ENCODE peak calls at places on chromosomes 1 and 21, in ten cellular contexts. One of them, this sample, is unnamed.

GRCh38 chr1:43197343-43198127 is 25.4 kb downstream of the CFAP57 start:
- DNase-seq in endothelial cell of umbilical vein: no peak
- DNase-seq in epithelial cell of prostate: no peak
- DNase-seq in CD4-positive, CD25-positive, alpha-beta regulatory T cell: no peak
- DNase-seq in transverse colon: no peak
- DNase-seq in cardiac muscle cell: no peak
- DNase-seq in Karpas-422: peak; percentile 52
- DNase-seq in H9: no peak
- DNase-seq in pancreas: no peak
- DNase-seq in RWPE1: no peak
- DNase-seq in this sample: no peak

GRCh38 chr1:39852214-39852791 is 31.0 kb downstream of the TRIT1 start:
- DNase-seq in transverse colon: no peak
- DNase-seq in cardiac muscle cell: peak; percentile 12
- DNase-seq in epithelial cell of prostate: no peak
- DNase-seq in H9: no peak
- DNase-seq in Karpas-422: no peak
- DNase-seq in endothelial cell of umbilical vein: no peak
- DNase-seq in RWPE1: peak; percentile 23
- DNase-seq in pancreas: no peak
- DNase-seq in CD4-positive, CD25-positive, alpha-beta regulatory T cell: no peak
- DNase-seq in this sample: no peak

GRCh38 chr1:16242556-16243407 is 5.8 kb upstream of the CPLANE2 start:
- DNase-seq in endothelial cell of umbilical vein: no peak
- DNase-seq in CD4-positive, CD25-positive, alpha-beta regulatory T cell: no peak
- DNase-seq in epithelial cell of prostate: no peak
- DNase-seq in transverse colon: peak; percentile 7
- DNase-seq in H9: no peak
- DNase-seq in RWPE1: no peak
- DNase-seq in cardiac muscle cell: no peak
- DNase-seq in pancreas: peak; percentile 54
- DNase-seq in Karpas-422: no peak
- DNase-seq in this sample: no peak

GRCh38 chr1:150160964-150161626 is 11.4 kb downstream of the PLEKHO1 start:
- DNase-seq in H9: no peak
- DNase-seq in CD4-positive, CD25-positive, alpha-beta regulatory T cell: no peak
- DNase-seq in endothelial cell of umbilical vein: no peak
- DNase-seq in Karpas-422: no peak
- DNase-seq in RWPE1: no peak
- DNase-seq in pancreas: no peak
- DNase-seq in epithelial cell of prostate: no peak
- DNase-seq in cardiac muscle cell: peak; percentile 75
- DNase-seq in transverse colon: no peak
- DNase-seq in this sample: no peak

GRCh38 chr21:36693144-36694040 is 5.5 kb upstream of the SIM2 start:
- DNase-seq in Karpas-422: no peak
- DNase-seq in H9: peak; percentile 68
- DNase-seq in pancreas: no peak
- DNase-seq in RWPE1: no peak
- DNase-seq in cardiac muscle cell: no peak
- DNase-seq in CD4-positive, CD25-positive, alpha-beta regulatory T cell: no peak
- DNase-seq in transverse colon: no peak
- DNase-seq in epithelial cell of prostate: no peak
- DNase-seq in endothelial cell of umbilical vein: no peak
- DNase-seq in this sample: no peak

GRCh38 chr1:228379165-228379460 is 27.5 kb downstream of the TRIM11 start:
- DNase-seq in RWPE1: no peak
- DNase-seq in endothelial cell of umbilical vein: no peak
- DNase-seq in pancreas: peak; percentile 77
- DNase-seq in CD4-positive, CD25-positive, alpha-beta regulatory T cell: no peak
- DNase-seq in cardiac muscle cell: no peak
- DNase-seq in epithelial cell of prostate: no peak
- DNase-seq in H9: no peak
- DNase-seq in Karpas-422: no peak
- DNase-seq in transverse colon: peak; percentile 22
- DNase-seq in this sample: no peak

GRCh38 chr1:61253059-61253735 is 170.8 kb downstream of the NFIA start:
- DNase-seq in CD4-positive, CD25-positive, alpha-beta regulatory T cell: no peak
- DNase-seq in epithelial cell of prostate: peak; percentile 57
- DNase-seq in cardiac muscle cell: peak; percentile 83
- DNase-seq in transverse colon: peak; percentile 86
- DNase-seq in endothelial cell of umbilical vein: peak; percentile 41
- DNase-seq in H9: no peak
- DNase-seq in Karpas-422: peak; percentile 58
- DNase-seq in RWPE1: peak; percentile 55
- DNase-seq in pancreas: no peak
- DNase-seq in this sample: peak; percentile 67

GRCh38 chr21:35220301-35220700 is 171.2 kb upstream of the RUNX1 start:
- DNase-seq in transverse colon: no peak
- DNase-seq in epithelial cell of prostate: no peak
- DNase-seq in cardiac muscle cell: no peak
- DNase-seq in CD4-positive, CD25-positive, alpha-beta regulatory T cell: no peak
- DNase-seq in Karpas-422: no peak
- DNase-seq in H9: no peak
- DNase-seq in endothelial cell of umbilical vein: no peak
- DNase-seq in pancreas: no peak
- DNase-seq in RWPE1: no peak
- DNase-seq in this sample: no peak

GRCh38 chr1:178397678-178398077 is 99.1 kb downstream of the CLEC20A start:
- DNase-seq in H9: no peak
- DNase-seq in transverse colon: no peak
- DNase-seq in endothelial cell of umbilical vein: no peak
- DNase-seq in cardiac muscle cell: peak; percentile 9
- DNase-seq in epithelial cell of prostate: no peak
- DNase-seq in RWPE1: peak; percentile 13
- DNase-seq in CD4-positive, CD25-positive, alpha-beta regulatory T cell: no peak
- DNase-seq in pancreas: no peak
- DNase-seq in Karpas-422: no peak
- DNase-seq in this sample: no peak

GRCh38 chr1:184622136-184622823 is 132.4 kb downstream of the EDEM3 start:
- DNase-seq in endothelial cell of umbilical vein: peak; percentile 53
- DNase-seq in pancreas: no peak
- DNase-seq in transverse colon: peak; percentile 83
- DNase-seq in epithelial cell of prostate: peak; percentile 77
- DNase-seq in Karpas-422: no peak
- DNase-seq in RWPE1: peak; percentile 20
- DNase-seq in H9: no peak
- DNase-seq in CD4-positive, CD25-positive, alpha-beta regulatory T cell: no peak
- DNase-seq in cardiac muscle cell: peak; percentile 94
- DNase-seq in this sample: no peak

GRCh38 chr1:224495861-224496260 is 61.3 kb upstream of the WDR26 start:
- DNase-seq in pancreas: no peak
- DNase-seq in cardiac muscle cell: no peak
- DNase-seq in RWPE1: no peak
- DNase-seq in CD4-positive, CD25-positive, alpha-beta regulatory T cell: no peak
- DNase-seq in transverse colon: no peak
- DNase-seq in epithelial cell of prostate: no peak
- DNase-seq in Karpas-422: no peak
- DNase-seq in H9: no peak
- DNase-seq in endothelial cell of umbilical vein: no peak
- DNase-seq in this sample: no peak

GRCh38 chr1:224496826-224497225 is 62.2 kb upstream of the WDR26 start:
- DNase-seq in CD4-positive, CD25-positive, alpha-beta regulatory T cell: no peak
- DNase-seq in epithelial cell of prostate: no peak
- DNase-seq in RWPE1: no peak
- DNase-seq in Karpas-422: no peak
- DNase-seq in transverse colon: no peak
- DNase-seq in endothelial cell of umbilical vein: no peak
- DNase-seq in pancreas: no peak
- DNase-seq in cardiac muscle cell: no peak
- DNase-seq in H9: no peak
- DNase-seq in this sample: no peak

GRCh38 chr1:224498574-224499170 is 64.1 kb upstream of the WDR26 start:
- DNase-seq in transverse colon: no peak
- DNase-seq in pancreas: no peak
- DNase-seq in epithelial cell of prostate: peak; percentile 68
- DNase-seq in H9: peak; percentile 94
- DNase-seq in endothelial cell of umbilical vein: peak; percentile 89
- DNase-seq in CD4-positive, CD25-positive, alpha-beta regulatory T cell: no peak
- DNase-seq in RWPE1: peak; percentile 80
- DNase-seq in cardiac muscle cell: peak; percentile 81
- DNase-seq in Karpas-422: no peak
- DNase-seq in this sample: no peak

GRCh38 chr1:224499204-224499603 is 64.6 kb upstream of the WDR26 start:
- DNase-seq in endothelial cell of umbilical vein: peak; percentile 68
- DNase-seq in CD4-positive, CD25-positive, alpha-beta regulatory T cell: no peak
- DNase-seq in transverse colon: no peak
- DNase-seq in cardiac muscle cell: no peak
- DNase-seq in Karpas-422: no peak
- DNase-seq in epithelial cell of prostate: no peak
- DNase-seq in pancreas: no peak
- DNase-seq in H9: no peak
- DNase-seq in RWPE1: no peak
- DNase-seq in this sample: no peak

GRCh38 chr1:224497714-224498573 is 63.3 kb upstream of the WDR26 start:
- DNase-seq in CD4-positive, CD25-positive, alpha-beta regulatory T cell: peak; percentile 52
- DNase-seq in pancreas: no peak
- DNase-seq in epithelial cell of prostate: peak; percentile 70
- DNase-seq in endothelial cell of umbilical vein: peak; percentile 89
- DNase-seq in Karpas-422: no peak
- DNase-seq in RWPE1: peak; percentile 90
- DNase-seq in H9: peak; percentile 75
- DNase-seq in transverse colon: no peak
- DNase-seq in cardiac muscle cell: peak; percentile 76
- DNase-seq in this sample: no peak
- H3K27ac ChIP-seq in CD4-positive, CD25-positive, alpha-beta regulatory T cell: peak overlapping the region; percentile 55
- H3K27ac ChIP-seq in pancreas: peak overlapping the region; percentile 51
- H3K27ac ChIP-seq in epithelial cell of prostate: peak overlapping the region; percentile 95
- H3K27ac ChIP-seq in endothelial cell of umbilical vein: peak overlapping the region; percentile 94
- H3K27ac ChIP-seq in Karpas-422: no peak overlapping the region
- H3K27ac ChIP-seq in RWPE1: peak overlapping the region; percentile 99
- H3K27ac ChIP-seq in H9: peak overlapping the region; percentile 98
- H3K27ac ChIP-seq in transverse colon: peak overlapping the region; percentile 40
- H3K27ac ChIP-seq in cardiac muscle cell: no peak overlapping the region
- H3K27ac ChIP-seq in this sample: peak overlapping the region; percentile 11

DNA sequence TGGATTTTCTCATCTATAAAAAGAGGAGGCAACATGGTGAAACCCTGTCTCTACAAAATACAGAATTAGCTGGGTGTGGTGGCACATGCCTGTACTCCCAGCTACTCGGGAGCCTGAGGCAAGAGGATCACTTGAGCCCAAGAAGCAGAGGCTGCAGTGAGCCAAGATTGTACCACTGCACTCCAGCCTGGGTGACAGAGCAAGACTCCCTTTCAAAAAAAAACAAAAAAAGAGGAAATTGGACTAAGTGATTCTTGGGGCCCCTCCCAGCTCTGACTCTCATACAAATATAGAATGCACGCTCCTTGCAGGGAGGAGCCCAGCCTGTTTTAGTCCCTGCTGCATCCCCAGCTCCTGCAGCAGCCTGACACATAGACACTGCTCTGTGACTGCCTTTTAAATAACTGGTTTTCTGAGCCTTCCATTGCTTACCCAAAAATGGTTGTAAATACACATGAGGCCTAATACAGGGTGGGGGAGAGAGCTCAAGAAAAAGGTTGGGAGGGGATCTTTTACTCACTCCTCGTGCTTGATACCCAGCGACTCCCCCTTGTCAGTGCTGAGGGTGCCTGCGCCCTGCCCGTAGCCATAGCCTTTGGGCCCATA is 17.2 kb downstream of the CSRP1 start:
- DNase-seq in RWPE1: no peak
- DNase-seq in cardiac muscle cell: no peak
- DNase-seq in endothelial cell of umbilical vein: peak; percentile 30
- DNase-seq in CD4-positive, CD25-positive, alpha-beta regulatory T cell: no peak
- DNase-seq in pancreas: no peak
- DNase-seq in H9: no peak
- DNase-seq in Karpas-422: peak; percentile 51
- DNase-seq in transverse colon: no peak
- DNase-seq in epithelial cell of prostate: no peak
- DNase-seq in this sample: no peak
- H3K27ac ChIP-seq in RWPE1: peak overlapping the region; percentile 93
- H3K27ac ChIP-seq in cardiac muscle cell: peak overlapping the region; percentile 97
- H3K27ac ChIP-seq in endothelial cell of umbilical vein: peak overlapping the region; percentile 90
- H3K27ac ChIP-seq in CD4-positive, CD25-positive, alpha-beta regulatory T cell: no peak overlapping the region
- H3K27ac ChIP-seq in pancreas: no peak overlapping the region
- H3K27ac ChIP-seq in H9: no peak overlapping the region
- H3K27ac ChIP-seq in Karpas-422: no peak overlapping the region
- H3K27ac ChIP-seq in transverse colon: peak overlapping the region; percentile 93
- H3K27ac ChIP-seq in epithelial cell of prostate: peak overlapping the region; percentile 87
- H3K27ac ChIP-seq in this sample: peak overlapping the region; percentile 76

GRCh38 chr1:119732465-119733168 is 20.9 kb downstream of the PHGDH start:
- DNase-seq in RWPE1: no peak
- DNase-seq in cardiac muscle cell: peak; percentile 19
- DNase-seq in transverse colon: no peak
- DNase-seq in pancreas: no peak
- DNase-seq in H9: no peak
- DNase-seq in endothelial cell of umbilical vein: no peak
- DNase-seq in CD4-positive, CD25-positive, alpha-beta regulatory T cell: no peak
- DNase-seq in Karpas-422: no peak
- DNase-seq in epithelial cell of prostate: no peak
- DNase-seq in this sample: peak; percentile 67
- H3K27ac ChIP-seq in RWPE1: no peak overlapping the region
- H3K27ac ChIP-seq in cardiac muscle cell: no peak overlapping the region
- H3K27ac ChIP-seq in transverse colon: no peak overlapping the region
- H3K27ac ChIP-seq in pancreas: no peak overlapping the region
- H3K27ac ChIP-seq in H9: no peak overlapping the region
- H3K27ac ChIP-seq in endothelial cell of umbilical vein: no peak overlapping the region
- H3K27ac ChIP-seq in CD4-positive, CD25-positive, alpha-beta regulatory T cell: no peak overlapping the region
- H3K27ac ChIP-seq in Karpas-422: no peak overlapping the region
- H3K27ac ChIP-seq in epithelial cell of prostate: no peak overlapping the region
- H3K27ac ChIP-seq in this sample: peak overlapping the region; percentile 96

GRCh38 chr1:71190843-71191242 is 110.0 kb upstream of the ZRANB2 start:
- DNase-seq in pancreas: no peak
- DNase-seq in transverse colon: no peak
- DNase-seq in RWPE1: no peak
- DNase-seq in Karpas-422: no peak
- DNase-seq in endothelial cell of umbilical vein: no peak
- DNase-seq in CD4-positive, CD25-positive, alpha-beta regulatory T cell: no peak
- DNase-seq in cardiac muscle cell: no peak
- DNase-seq in epithelial cell of prostate: no peak
- DNase-seq in H9: no peak
- DNase-seq in this sample: no peak

GRCh38 chr1:71196685-71197084 is 115.8 kb upstream of the ZRANB2 start:
- DNase-seq in transverse colon: no peak
- DNase-seq in epithelial cell of prostate: no peak
- DNase-seq in cardiac muscle cell: peak; percentile 54
- DNase-seq in RWPE1: peak; percentile 5
- DNase-seq in pancreas: no peak
- DNase-seq in H9: no peak
- DNase-seq in endothelial cell of umbilical vein: peak; percentile 16
- DNase-seq in CD4-positive, CD25-positive, alpha-beta regulatory T cell: no peak
- DNase-seq in Karpas-422: peak; percentile 59
- DNase-seq in this sample: no peak

GRCh38 chr1:71193153-71193552 is 112.3 kb upstream of the ZRANB2 start:
- DNase-seq in pancreas: no peak
- DNase-seq in RWPE1: no peak
- DNase-seq in cardiac muscle cell: peak; percentile 29
- DNase-seq in Karpas-422: no peak
- DNase-seq in H9: no peak
- DNase-seq in transverse colon: no peak
- DNase-seq in CD4-positive, CD25-positive, alpha-beta regulatory T cell: no peak
- DNase-seq in epithelial cell of prostate: no peak
- DNase-seq in endothelial cell of umbilical vein: no peak
- DNase-seq in this sample: no peak

DNA sequence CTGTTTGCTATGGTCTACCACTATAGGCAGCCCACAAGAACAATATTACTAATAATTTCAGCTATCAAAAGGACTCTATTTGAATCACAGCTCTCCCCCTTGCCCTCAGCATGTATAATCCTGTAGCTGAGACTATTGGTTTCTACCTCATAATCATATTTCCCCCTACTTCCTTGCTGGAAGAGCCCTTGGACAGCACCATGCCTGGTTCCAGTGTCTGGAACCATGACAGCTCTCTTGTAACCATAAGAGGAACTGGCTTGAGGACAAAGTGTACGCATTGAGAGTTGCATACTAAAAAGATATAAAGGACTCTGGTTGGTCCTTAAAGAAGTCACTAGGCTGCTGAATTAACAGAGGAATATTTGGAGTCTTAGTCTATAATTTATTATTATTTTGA is 110.7 kb upstream of the ZRANB2 start:
- DNase-seq in H9: no peak
- DNase-seq in pancreas: no peak
- DNase-seq in epithelial cell of prostate: no peak
- DNase-seq in CD4-positive, CD25-positive, alpha-beta regulatory T cell: no peak
- DNase-seq in endothelial cell of umbilical vein: no peak
- DNase-seq in Karpas-422: no peak
- DNase-seq in transverse colon: no peak
- DNase-seq in RWPE1: no peak
- DNase-seq in cardiac muscle cell: no peak
- DNase-seq in this sample: no peak
- H3K27ac ChIP-seq in H9: no peak overlapping the region
- H3K27ac ChIP-seq in pancreas: no peak overlapping the region
- H3K27ac ChIP-seq in epithelial cell of prostate: no peak overlapping the region
- H3K27ac ChIP-seq in CD4-positive, CD25-positive, alpha-beta regulatory T cell: no peak overlapping the region
- H3K27ac ChIP-seq in endothelial cell of umbilical vein: no peak overlapping the region
- H3K27ac ChIP-seq in Karpas-422: no peak overlapping the region
- H3K27ac ChIP-seq in transverse colon: no peak overlapping the region
- H3K27ac ChIP-seq in RWPE1: no peak overlapping the region
- H3K27ac ChIP-seq in cardiac muscle cell: no peak overlapping the region
- H3K27ac ChIP-seq in this sample: no peak overlapping the region